ENCODE peak calls at places on chromosomes 2 and 18, in four cellular contexts. L is MM.1S, Q is A549, W is AG10803. Z is an unnamed sample.

GRCh38 chr18:12283256-12283655 is 24.8 kb upstream of the TUBB6 start:
- DNase-seq in L (no peak), W (peak; percentile 26), Q (no peak), Z (peak; percentile 61)

GRCh38 chr18:8990276-8991031 is 112.0 kb upstream of the NDUFV2 start:
- DNase-seq in W (peak; percentile 85), L (no peak), Q (no peak), Z (no peak)

GRCh38 chr2:145344076-145344724 is 824.3 kb upstream of the ZEB2 start:
- DNase-seq in W (peak; percentile 37), L (no peak), Q (no peak), Z (peak; percentile 46)

GRCh38 chr2:70570041-70570661 is 16.5 kb upstream of the TGFA start:
- DNase-seq in Q (peak; percentile 71), W (no peak), L (no peak), Z (peak; percentile 6)

GRCh38 chr2:5433855-5434254 is 258.3 kb upstream of the SOX11 start:
- DNase-seq in Q (no peak), L (no peak), W (no peak), Z (no peak)

GRCh38 chr2:11427224-11427623 is 38.7 kb downstream of the E2F6 start:
- DNase-seq in L (no peak), Q (no peak), W (no peak), Z (no peak)

GRCh38 chr2:121888189-121888557 is 132.7 kb downstream of the TSN start:
- DNase-seq in Q (peak; percentile 14), W (no peak), L (peak; percentile 15), Z (no peak)

GRCh38 chr18:9796933-9797549 is 88.7 kb upstream of the TXNDC2 start:
- DNase-seq in W (peak; percentile 50), L (no peak), Q (no peak), Z (no peak)

GRCh38 chr2:208407667-208408066 is 1.1 kb downstream of the PTH2R start:
- DNase-seq in W (no peak), L (no peak), Q (peak; percentile 14), Z (peak; percentile 46)

GRCh38 chr2:191666241-191666640 is 11.7 kb upstream of the NABP1 start:
- DNase-seq in L (no peak), Q (no peak), W (no peak), Z (no peak)

GRCh38 chr2:196453613-196454047 is 185.9 kb upstream of the CCDC150 start:
- DNase-seq in W (peak; percentile 55), L (peak; percentile 41), Q (peak; percentile 10), Z (peak; percentile 85)

GRCh38 chr18:23932385-23933067 is 82.0 kb upstream of the TTC39C start:
- DNase-seq in L (no peak), W (peak; percentile 75), Q (no peak), Z (no peak)

GRCh38 chr18:2847341-2848144 is 737 bp downstream of the EMILIN2 start:
- DNase-seq in L (no peak), Q (no peak), W (peak; percentile 51), Z (peak; percentile 64)

DNA sequence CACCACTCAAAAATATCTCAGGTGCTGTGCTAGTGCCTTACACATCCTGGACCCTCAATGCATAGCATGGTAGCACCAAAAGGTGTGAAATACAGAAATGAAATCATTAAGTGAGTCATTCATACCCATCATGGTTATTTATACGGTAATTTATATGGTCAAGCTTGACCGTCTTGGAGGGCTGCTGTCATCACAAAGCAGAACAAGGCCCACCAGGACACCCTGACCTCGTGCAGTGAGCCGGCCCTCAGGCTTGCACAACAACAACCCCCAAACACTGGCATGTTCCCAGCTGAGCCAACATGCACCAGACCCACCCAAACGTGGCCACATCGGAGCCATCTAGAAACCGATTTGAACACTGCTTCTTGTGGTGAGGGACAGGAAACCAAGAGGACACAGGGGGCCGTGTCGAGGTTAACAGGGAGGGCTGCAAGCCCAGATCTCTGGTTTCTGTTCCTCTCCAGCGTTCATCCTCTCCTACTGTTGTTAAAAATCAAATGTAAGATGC is 378.5 kb upstream of the ID2 start:
- DNase-seq in L (peak; percentile 80), Q (no peak), W (no peak), Z (peak; percentile 16)
- TF ChIP-seq CTCF in L (no peak), Q (no peak), W (no peak), Z (no peak)

GRCh38 chr2:37084797-37085196 is 479 bp downstream of the GPATCH11 start:
- DNase-seq in L (no peak), W (no peak), Q (no peak), Z (no peak)
- TF ChIP-seq CTCF in L (no peak), W (no peak), Q (no peak), Z (no peak)

GRCh38 chr2:190648289-190649034 is 421 bp upstream of the NAB1 start:
- DNase-seq in L (peak; percentile 67), Q (peak; percentile 74), W (peak; percentile 90), Z (peak; percentile 95)
- TF ChIP-seq CTCF in L (no peak), Q (no peak), W (no peak), Z (no peak)

GRCh38 chr2:109396338-109397180 is 217.2 kb downstream of the SEPTIN10 start:
- DNase-seq in W (no peak), Q (no peak), L (no peak), Z (no peak)
- TF ChIP-seq CTCF in W (peak; percentile 11), Q (no peak), L (no peak), Z (peak; percentile 7)

GRCh38 chr18:48671561-48671945 is 132.7 kb downstream of the CTIF start:
- DNase-seq in Q (no peak), W (no peak), L (no peak), Z (no peak)
- TF ChIP-seq CTCF in Q (no peak), W (no peak), L (no peak), Z (no peak)

GRCh38 chr2:78427170-78427569 is 598.3 kb upstream of the REG3G start:
- DNase-seq in L (no peak), W (no peak), Q (no peak), Z (no peak)

DNA sequence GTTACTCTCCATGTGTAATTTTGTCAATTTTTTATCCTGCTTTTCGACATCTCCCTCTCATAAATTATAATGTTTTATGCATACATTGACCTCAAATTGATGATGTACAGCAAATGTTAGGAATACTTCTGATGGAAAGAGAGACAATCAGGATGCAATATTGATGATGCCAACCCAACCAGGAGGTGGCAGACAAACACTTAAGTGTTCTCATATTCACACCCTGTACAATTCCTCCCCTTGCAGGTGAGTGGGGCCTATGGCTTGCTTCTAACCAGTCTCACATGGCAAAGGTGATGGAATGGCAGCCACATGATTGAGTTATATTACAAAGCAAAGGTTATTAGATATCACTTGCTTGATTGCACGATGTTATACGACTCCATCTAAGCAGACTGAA is 594.3 kb upstream of the REG3G start:
- DNase-seq in W (no peak), L (no peak), Q (no peak), Z (no peak)
- TF ChIP-seq CTCF in W (no peak), L (no peak), Q (no peak), Z (no peak)

GRCh38 chr18:37381554-37381953 is 184.0 kb downstream of the CELF4 start:
- DNase-seq in Q (no peak), L (no peak), W (no peak), Z (no peak)
- TF ChIP-seq CTCF in Q (no peak), L (no peak), W (no peak), Z (no peak)

Z was measured in choroid plexus epithelial cell.